ENCODE peak calls at places on chromosomes 6 and 20, in six cellular contexts. O, D, U, A, G and F are unnamed samples.

GRCh38 chr6:38137609-38138008 is 318.1 kb downstream of the ZFAND3 start:
- DNase-seq in U (no peak), D (no peak), G (no peak), O (no peak), A (peak), F (no peak)

GRCh38 chr6:12313992-12314589 is 23.9 kb downstream of the EDN1 start:
- DNase-seq in G (no peak), D (no peak), A (no peak), O (no peak), U (peak), F (peak)

GRCh38 chr20:3174442-3175263 is 1.3 kb upstream of the LZTS3 start:
- DNase-seq in U (peak), D (no peak), G (no peak), A (no peak), O (no peak), F (peak)

GRCh38 chr20:13009682-13010406 is 1.1 kb downstream of the SPTLC3 start:
- DNase-seq in D (peak), A (no peak), G (no peak), O (no peak), U (peak), F (peak)

GRCh38 chr6:168193816-168194701 is 115.0 kb upstream of the FRMD1 start:
- DNase-seq in O (no peak), A (no peak), G (no peak), D (no peak), U (no peak), F (no peak)

GRCh38 chr20:41308726-41309413 is 8.7 kb downstream of the ZHX3 start:
- DNase-seq in O (no peak), D (no peak), G (no peak), A (no peak), U (peak), F (peak)

GRCh38 chr6:92762414-92763374 is 656.7 kb downstream of the EPHA7 start:
- DNase-seq in D (no peak), A (no peak), G (no peak), O (no peak), U (no peak), F (no peak)

GRCh38 chr20:42688576-42688975 is 501.1 kb downstream of the PTPRT start:
- DNase-seq in U (no peak), D (no peak), O (no peak), A (peak), G (no peak), F (no peak)

GRCh38 chr6:26233608-26234420 is 131.2 kb upstream of the BTN3A2 start:
- DNase-seq in U (no peak), G (peak), A (no peak), O (no peak), D (no peak), F (peak)

GRCh38 chr20:58366016-58366415 is 23.0 kb upstream of the VAPB start:
- DNase-seq in D (no peak), A (no peak), U (no peak), O (no peak), G (no peak), F (no peak)

GRCh38 chr6:379367-380181 is 12.0 kb upstream of the IRF4 start:
- DNase-seq in A (no peak), D (no peak), U (no peak), G (no peak), O (no peak), F (no peak)

GRCh38 chr20:37669062-37669772 is 24.6 kb upstream of the CTNNBL1 start:
- DNase-seq in A (no peak), D (no peak), G (no peak), O (no peak), U (no peak), F (no peak)

GRCh38 chr6:157513004-157513603 is 132.1 kb downstream of the ZDHHC14 start:
- DNase-seq in O (no peak), G (no peak), U (no peak), D (no peak), A (no peak), F (no peak)

GRCh38 chr6:4180653-4181255 is 45.4 kb upstream of the ECI2 start:
- DNase-seq in D (peak), O (no peak), G (peak), A (peak), U (peak), F (peak)

GRCh38 chr20:59666586-59666985 is 62.2 kb downstream of the PHACTR3 start:
- DNase-seq in U (no peak), D (no peak), A (no peak), G (peak), O (no peak), F (no peak)

GRCh38 chr20:44620030-44620429 is 31.5 kb downstream of the ADA start:
- DNase-seq in U (no peak), A (no peak), G (no peak), O (no peak), D (no peak), F (no peak)

GRCh38 chr6:127341471-127342202 is 1.8 kb downstream of the ECHDC1 start:
- DNase-seq in G (no peak), O (no peak), U (no peak), D (no peak), A (no peak), F (no peak)

GRCh38 chr20:43824699-43825402 is 89.8 kb upstream of the TOX2 start:
- DNase-seq in A (peak), D (no peak), G (no peak), O (no peak), U (peak), F (peak)

GRCh38 chr20:49276895-49277785 is 717 bp downstream of the ZNFX1 start:
- DNase-seq in D (no peak), G (peak), A (no peak), O (no peak), U (no peak), F (no peak)

GRCh38 chr20:14412102-14412501 is 74.7 kb upstream of the FLRT3 start:
- DNase-seq in O (no peak), D (no peak), G (no peak), A (no peak), U (no peak), F (no peak)

GRCh38 chr6:131828080-131828479 is 20.3 kb downstream of the ENPP1 start:
- DNase-seq in O (no peak), D (peak), G (no peak), U (peak), A (no peak), F (no peak)

GRCh38 chr6:84103029-84103428 is 69.5 kb downstream of the MRAP2 start:
- DNase-seq in A (no peak), U (peak), D (peak), G (no peak), O (no peak), F (no peak)

GRCh38 chr6:106519460-106520394 is 109.6 kb downstream of the RTN4IP1 start:
- DNase-seq in D (peak), A (no peak), G (peak), O (no peak), U (peak), F (peak)